ENCODE peak calls at places on chromosomes 6 and 20, in nine cellular contexts. H is GM12864; J is glutamatergic neuron; I is CD8-positive, alpha-beta T cell; O is GM12865; P is HFFc6; Y is CD4-positive, alpha-beta T cell; G is astrocyte of the spinal cord; N is uterus. F is an unnamed sample.

GRCh38 chr6:19864285-19864684 is 27.1 kb downstream of the ID4 start:
- DNase-seq in H (no peak), J (no peak), I (no peak), O (no peak), P (no peak), Y (no peak), G (no peak), N (no peak), F (no peak)

GRCh38 chr6:135782517-135782916 is 69.0 kb upstream of the PDE7B start:
- DNase-seq in H (no peak), J (no peak), I (no peak), O (no peak), P (no peak), Y (no peak), G (no peak), N (no peak), F (no peak)

GRCh38 chr6:131669891-131670290 is 31.3 kb downstream of the OR2A4 start:
- DNase-seq in H (no peak), J (no peak), I (no peak), O (no peak), P (no peak), Y (no peak), G (no peak), N (no peak), F (no peak)

GRCh38 chr6:84422380-84422968 is 195.0 kb upstream of the CEP162 start:
- DNase-seq in H (no peak), J (peak), I (no peak), O (peak), P (peak), Y (no peak), G (peak), N (peak), F (peak)

GRCh38 chr20:58512808-58513552 is 2.2 kb downstream of the APCDD1L start:
- DNase-seq in H (no peak), J (no peak), I (no peak), O (no peak), P (no peak), Y (no peak), G (no peak), N (no peak), F (no peak)

GRCh38 chr20:58677808-58678207 is 14.8 kb upstream of the NPEPL1 start:
- DNase-seq in H (no peak), J (no peak), I (no peak), O (no peak), P (no peak), Y (no peak), G (no peak), N (no peak), F (no peak)

GRCh38 chr6:113482771-113483170 is 374.4 kb upstream of the MARCKS start:
- DNase-seq in H (no peak), J (no peak), I (no peak), O (no peak), P (no peak), Y (no peak), G (no peak), N (no peak), F (peak)

GRCh38 chr6:36118550-36119107 is 11.7 kb upstream of the MAPK13 start:
- DNase-seq in H (no peak), J (peak), I (peak), O (no peak), P (no peak), Y (peak), G (no peak), N (no peak), F (no peak)

GRCh38 chr20:41524980-41525613 is 93.1 kb downstream of the CHD6 start:
- DNase-seq in H (no peak), J (no peak), I (no peak), O (no peak), P (peak), Y (no peak), G (peak), N (peak), F (no peak)

GRCh38 chr20:48704761-48705160 is 123.0 kb downstream of the PREX1 start:
- DNase-seq in H (no peak), J (no peak), I (no peak), O (no peak), P (no peak), Y (no peak), G (no peak), N (no peak), F (no peak)

GRCh38 chr6:127069659-127070279 is 48.7 kb upstream of the RSPO3 start:
- DNase-seq in H (no peak), J (no peak), I (no peak), O (peak), P (peak), Y (no peak), G (peak), N (no peak), F (peak)

GRCh38 chr6:137002505-137002904 is 42.3 kb downstream of the IL20RA start:
- DNase-seq in H (no peak), J (no peak), I (no peak), O (no peak), P (no peak), Y (no peak), G (no peak), N (no peak), F (no peak)

GRCh38 chr20:8800089-8800488 is 268.8 kb upstream of the PLCB4 start:
- DNase-seq in H (no peak), J (no peak), I (no peak), O (no peak), P (no peak), Y (no peak), G (no peak), N (no peak), F (no peak)

GRCh38 chr6:62371395-62371794 is 85.4 kb upstream of the KHDRBS2 start:
- DNase-seq in H (no peak), J (no peak), I (no peak), O (no peak), P (no peak), Y (no peak), G (no peak), N (no peak), F (no peak)

GRCh38 chr20:44066645-44067606 is 120.1 kb downstream of the JPH2 start:
- DNase-seq in H (no peak), J (no peak), I (no peak), O (no peak), P (no peak), Y (no peak), G (no peak), N (no peak), F (no peak)

GRCh38 chr6:900716-901605 is 208.0 kb upstream of the EXOC2 start:
- DNase-seq in H (no peak), J (no peak), I (no peak), O (no peak), P (no peak), Y (no peak), G (no peak), N (no peak), F (no peak)

GRCh38 chr20:25310268-25310920 is 62.5 kb downstream of the PYGB start:
- DNase-seq in H (peak), J (peak), I (peak), O (peak), P (peak), Y (peak), G (peak), N (peak), F (peak)

GRCh38 chr6:146017672-146018071 is 11.2 kb upstream of the GRM1 start:
- DNase-seq in H (no peak), J (no peak), I (no peak), O (no peak), P (no peak), Y (no peak), G (no peak), N (no peak), F (no peak)

GRCh38 chr6:110699780-110700179 is 115.5 kb downstream of the CDK19 start:
- DNase-seq in H (no peak), J (no peak), I (no peak), O (no peak), P (no peak), Y (no peak), G (no peak), N (no peak), F (no peak)

GRCh38 chr6:1578293-1578745 is 31.4 kb upstream of the FOXC1 start:
- DNase-seq in H (no peak), J (no peak), I (no peak), O (peak), P (no peak), Y (no peak), G (no peak), N (no peak), F (peak)

GRCh38 chr6:53287336-53288225 is 61.2 kb downstream of the ELOVL5 start:
- DNase-seq in H (no peak), J (peak), I (no peak), O (no peak), P (no peak), Y (no peak), G (no peak), N (no peak), F (no peak)

GRCh38 chr6:92779758-92780157 is 639.6 kb downstream of the EPHA7 start:
- DNase-seq in H (no peak), J (no peak), I (no peak), O (no peak), P (no peak), Y (no peak), G (peak), N (peak), F (no peak)

GRCh38 chr6:31094389-31094881 is 17.9 kb downstream of the C6orf15 start:
- DNase-seq in H (no peak), J (no peak), I (peak), O (no peak), P (no peak), Y (peak), G (no peak), N (no peak), F (no peak)

GRCh38 chr6:143513410-143513809 is 1.9 kb upstream of the FUCA2 start:
- DNase-seq in H (no peak), J (no peak), I (peak), O (peak), P (no peak), Y (peak), G (no peak), N (no peak), F (peak)

GRCh38 chr6:474454-475185 is 83.1 kb downstream of the IRF4 start:
- DNase-seq in H (no peak), J (no peak), I (peak), O (peak), P (no peak), Y (peak), G (no peak), N (no peak), F (peak)

GRCh38 chr6:4351857-4352669 is 216.7 kb upstream of the ECI2 start:
- DNase-seq in H (no peak), J (no peak), I (no peak), O (no peak), P (peak), Y (no peak), G (peak), N (peak), F (no peak)
- TF ChIP-seq CTCF in H (no peak), J (no peak), I (no peak), O (no peak), P (peak), Y (no peak), G (no peak), N (no peak), F (no peak)

DNA sequence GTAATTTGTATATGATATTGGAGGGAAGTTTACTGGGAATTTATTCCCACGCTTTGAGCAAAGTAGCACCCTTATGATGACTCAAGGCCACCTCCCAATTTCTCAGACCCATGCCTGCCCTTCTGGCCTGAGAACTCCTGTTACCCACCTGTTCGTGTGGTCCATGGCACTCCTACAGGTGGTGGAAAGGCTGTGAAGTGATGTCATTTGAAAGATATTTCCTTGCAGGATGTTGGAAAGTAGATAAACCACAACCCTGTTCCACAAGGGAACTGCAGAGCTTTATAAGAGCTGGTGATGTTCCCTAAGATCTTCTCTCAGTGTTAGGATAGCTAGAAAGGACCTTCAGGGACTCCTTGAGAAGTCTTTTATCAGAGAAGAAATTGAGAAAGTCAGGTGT is 70.5 kb downstream of the ADGRG6 start:
- DNase-seq in H (no peak), J (no peak), I (no peak), O (no peak), P (no peak), Y (no peak), G (peak), N (no peak), F (no peak)
- TF ChIP-seq CTCF in H (no peak), J (no peak), I (no peak), O (no peak), P (no peak), Y (no peak), G (no peak), N (no peak), F (no peak)

DNA sequence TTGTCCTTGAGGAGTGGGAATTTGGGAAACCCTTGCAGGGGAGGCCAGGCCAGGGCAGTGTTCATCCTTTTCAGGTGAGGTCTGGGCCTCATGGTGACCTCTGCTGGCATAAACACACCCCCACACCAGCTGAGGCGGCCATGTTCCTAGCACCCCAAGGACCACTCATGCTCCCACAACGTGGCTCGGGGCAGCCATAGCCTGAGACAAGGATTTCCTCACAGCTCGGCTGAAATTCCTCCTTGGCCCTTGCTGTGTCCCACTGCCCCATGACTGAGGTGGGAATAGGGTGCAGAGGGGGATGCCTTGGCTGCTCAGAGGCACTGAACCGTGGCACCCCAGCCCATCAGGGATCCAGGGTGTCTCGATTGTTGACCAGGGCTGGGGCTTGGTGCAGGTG is 27.3 kb upstream of the SPDEF start:
- DNase-seq in H (no peak), J (no peak), I (peak), O (peak), P (no peak), Y (no peak), G (no peak), N (no peak), F (no peak)
- TF ChIP-seq CTCF in H (no peak), J (peak), I (no peak), O (peak), P (peak), Y (no peak), G (peak), N (no peak), F (peak)

GRCh38 chr20:11355338-11355737 is 562.4 kb upstream of the BTBD3 start:
- DNase-seq in H (no peak), J (no peak), I (no peak), O (no peak), P (no peak), Y (no peak), G (no peak), N (no peak), F (no peak)

GRCh38 chr20:11344939-11345338 is 572.8 kb upstream of the BTBD3 start:
- DNase-seq in H (no peak), J (no peak), I (no peak), O (no peak), P (no peak), Y (no peak), G (no peak), N (no peak), F (no peak)

GRCh38 chr20:11352041-11352440 is 565.7 kb upstream of the BTBD3 start:
- DNase-seq in H (no peak), J (no peak), I (no peak), O (no peak), P (no peak), Y (no peak), G (no peak), N (no peak), F (no peak)

GRCh38 chr20:11354841-11355240 is 562.9 kb upstream of the BTBD3 start:
- DNase-seq in H (no peak), J (no peak), I (no peak), O (no peak), P (no peak), Y (no peak), G (no peak), N (no peak), F (no peak)

GRCh38 chr20:11350126-11351005 is 567.3 kb upstream of the BTBD3 start:
- DNase-seq in H (no peak), J (no peak), I (no peak), O (no peak), P (peak), Y (no peak), G (peak), N (peak), F (no peak)
- TF ChIP-seq CTCF in H (no peak), J (no peak), I (no peak), O (no peak), P (no peak), Y (no peak), G (no peak), N (no peak), F (no peak)

DNA sequence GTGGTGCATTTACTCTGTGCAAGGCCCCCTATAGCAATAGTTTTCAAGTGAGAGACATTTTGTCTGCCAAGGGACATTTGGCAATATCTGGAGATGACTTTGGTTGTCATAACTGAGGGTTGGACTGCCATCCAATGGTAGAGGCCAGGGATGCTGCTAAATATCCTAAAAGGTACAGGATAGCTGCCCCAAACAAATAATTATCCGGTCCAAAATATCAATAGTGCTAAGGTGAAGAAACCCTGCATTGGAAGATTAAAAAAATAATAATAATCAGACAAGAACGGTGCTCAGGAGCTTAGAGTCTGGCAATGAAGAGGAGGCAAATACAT is 11.3 kb upstream of the FILIP1 start:
- DNase-seq in H (no peak), J (no peak), I (no peak), O (peak), P (peak), Y (no peak), G (no peak), N (no peak), F (no peak)
- TF ChIP-seq CTCF in H (no peak), J (no peak), I (no peak), O (no peak), P (peak), Y (no peak), G (no peak), N (peak), F (peak)

GRCh38 chr6:165231581-165232276 is 77.7 kb downstream of the C6orf118 start:
- DNase-seq in H (no peak), J (no peak), I (no peak), O (peak), P (no peak), Y (no peak), G (peak), N (no peak), F (no peak)
- TF ChIP-seq CTCF in H (no peak), J (peak), I (no peak), O (peak), P (peak), Y (no peak), G (peak), N (no peak), F (no peak)

DNA sequence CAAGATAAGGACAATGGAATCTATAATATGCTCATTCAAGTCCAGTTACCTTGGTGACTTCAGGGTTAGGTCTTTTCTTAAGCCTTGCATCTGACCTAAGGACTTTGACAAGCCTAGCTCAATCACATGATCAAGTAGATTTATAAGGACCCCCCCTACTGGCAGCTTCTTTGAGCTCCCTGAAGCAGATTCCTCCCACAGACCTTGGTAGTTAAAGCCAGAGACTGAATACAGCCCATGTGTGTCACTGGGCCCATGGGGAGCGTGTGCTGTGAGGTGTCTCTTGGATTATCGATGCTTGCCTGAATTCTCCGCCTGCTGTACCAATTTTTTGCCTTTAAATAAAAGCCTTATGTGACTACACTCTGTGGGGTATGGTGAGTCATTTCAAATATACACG is 372.7 kb upstream of the RGS17 start:
- DNase-seq in H (no peak), J (no peak), I (no peak), O (peak), P (no peak), Y (no peak), G (no peak), N (no peak), F (no peak)
- TF ChIP-seq CTCF in H (peak), J (no peak), I (no peak), O (no peak), P (no peak), Y (no peak), G (peak), N (no peak), F (peak)

DNA sequence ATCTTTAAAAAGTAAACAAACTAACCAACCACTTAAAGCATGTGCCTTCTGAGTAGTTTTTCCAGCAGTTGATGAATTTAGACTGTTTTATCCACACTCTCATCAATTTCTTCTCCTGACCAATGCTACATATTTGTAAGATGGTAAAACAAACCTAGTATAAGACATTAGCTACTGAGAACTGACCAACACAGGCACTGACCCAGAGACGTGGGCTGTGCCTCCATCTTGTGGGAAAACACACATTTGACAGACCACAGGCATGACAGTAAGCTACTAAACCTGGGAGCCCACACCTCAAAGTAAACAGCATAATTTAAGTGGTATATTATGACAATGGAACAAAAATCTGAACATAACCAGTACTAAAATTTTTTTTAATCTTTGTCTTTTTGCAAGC is 121.4 kb upstream of the NRSN1 start:
- DNase-seq in H (no peak), J (no peak), I (no peak), O (no peak), P (no peak), Y (no peak), G (no peak), N (no peak), F (no peak)
- TF ChIP-seq CTCF in H (no peak), J (no peak), I (no peak), O (no peak), P (no peak), Y (no peak), G (no peak), N (no peak), F (no peak)

DNA sequence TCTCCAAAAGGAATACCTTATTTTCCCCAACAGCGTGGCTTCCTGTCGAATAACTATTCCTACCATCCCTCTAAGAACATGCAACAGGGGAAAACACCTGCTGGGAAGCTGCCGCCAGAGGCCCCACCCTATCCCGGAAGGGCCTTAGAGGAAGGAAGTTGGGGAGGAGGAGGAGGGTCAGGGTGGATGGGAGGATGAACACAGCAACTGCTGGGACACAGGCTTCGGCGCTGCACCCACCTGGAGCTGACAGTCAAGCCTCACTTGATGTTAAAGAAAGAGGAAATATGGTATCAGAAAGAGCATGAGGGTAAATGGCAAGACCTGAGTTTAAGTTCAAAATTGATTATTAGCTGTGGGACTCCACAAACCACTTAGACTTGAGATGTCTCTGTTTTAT is 36.5 kb upstream of the RPS6KA2 start:
- DNase-seq in H (no peak), J (no peak), I (no peak), O (no peak), P (no peak), Y (no peak), G (no peak), N (no peak), F (no peak)
- TF ChIP-seq CTCF in H (no peak), J (no peak), I (no peak), O (no peak), P (no peak), Y (no peak), G (no peak), N (no peak), F (no peak)

F was measured in GM13977.